ENCODE peak calls at places on chromosomes 2 and 18, in seven cellular contexts. Z is SK-N-SH, P is GM12878, W is Panc1, O is GM23338, X is HCT116, G is K562. I is an unnamed sample.

GRCh38 chr2:118738524-118739308 is 108.7 kb downstream of the EN1 start:
- DNase-seq in X (peak; percentile 71), Z (no peak), W (peak; percentile 62), P (no peak), O (peak; percentile 27), G (peak; percentile 58), I (peak; percentile 6)

GRCh38 chr2:72236445-72237067 is 88.9 kb upstream of the CYP26B1 start:
- DNase-seq in G (no peak), O (no peak), X (peak; percentile 36), P (no peak), Z (no peak), W (no peak), I (no peak)

GRCh38 chr2:171688129-171688465 is 828 bp downstream of the DYNC1I2 start:
- DNase-seq in W (no peak), G (no peak), Z (no peak), P (no peak), O (no peak), X (no peak), I (no peak)

GRCh38 chr2:237864940-237865622 is 5.7 kb downstream of the RAMP1 start:
- DNase-seq in Z (peak; percentile 68), W (no peak), P (no peak), G (no peak), O (no peak), X (no peak), I (no peak)

GRCh38 chr2:209566250-209566649 is 142.4 kb downstream of the MAP2 start:
- DNase-seq in Z (no peak), P (no peak), X (no peak), G (no peak), O (no peak), W (no peak), I (no peak)

GRCh38 chr18:68033466-68033865 is 516.9 kb upstream of the DSEL start:
- DNase-seq in W (no peak), G (no peak), Z (no peak), P (no peak), X (no peak), O (no peak), I (no peak)

GRCh38 chr2:182827182-182827879 is 39.1 kb downstream of the FRZB start:
- DNase-seq in O (no peak), X (no peak), P (no peak), G (no peak), W (no peak), Z (no peak), I (no peak)

GRCh38 chr2:64972856-64973255 is 16.3 kb upstream of the SLC1A4 start:
- DNase-seq in W (no peak), O (no peak), G (no peak), Z (no peak), X (no peak), P (no peak), I (no peak)

GRCh38 chr18:45449761-45450227 is 165.5 kb upstream of the SLC14A2 start:
- DNase-seq in O (no peak), W (no peak), Z (peak; percentile 39), G (no peak), X (no peak), P (no peak), I (no peak)

GRCh38 chr2:45841752-45842407 is 190.4 kb downstream of the PRKCE start:
- DNase-seq in G (no peak), X (no peak), W (no peak), P (no peak), O (no peak), Z (no peak), I (no peak)

GRCh38 chr2:120566331-120567035 is 169.2 kb upstream of the GLI2 start:
- DNase-seq in P (no peak), Z (no peak), O (no peak), X (no peak), G (no peak), W (no peak), I (no peak)

GRCh38 chr2:237513693-237514092 is 26.6 kb downstream of the MLPH start:
- DNase-seq in Z (no peak), O (no peak), X (no peak), G (no peak), P (no peak), W (no peak), I (no peak)

GRCh38 chr2:170818294-170819104 is 1.8 kb downstream of the GAD1 start:
- DNase-seq in W (no peak), G (no peak), O (peak; percentile 65), P (no peak), X (no peak), Z (no peak), I (no peak)

GRCh38 chr2:176174850-176175728 is 13.4 kb upstream of the HOXD1 start:
- DNase-seq in P (no peak), Z (no peak), O (peak; percentile 85), W (no peak), X (no peak), G (peak; percentile 53), I (no peak)

GRCh38 chr2:30022444-30023071 is 101.2 kb upstream of the ALK start:
- DNase-seq in G (no peak), O (no peak), P (peak; percentile 16), X (no peak), Z (no peak), W (no peak), I (no peak)

GRCh38 chr2:30024281-30024680 is 102.9 kb upstream of the ALK start:
- DNase-seq in W (no peak), P (no peak), O (no peak), Z (no peak), G (no peak), X (no peak), I (no peak)

GRCh38 chr2:30030361-30030760 is 109.0 kb upstream of the ALK start:
- DNase-seq in P (no peak), G (no peak), O (peak; percentile 3), X (no peak), Z (no peak), W (no peak), I (no peak)

GRCh38 chr2:30029804-30030203 is 108.4 kb upstream of the ALK start:
- DNase-seq in P (no peak), Z (peak; percentile 67), W (no peak), X (no peak), G (no peak), O (no peak), I (no peak)

DNA sequence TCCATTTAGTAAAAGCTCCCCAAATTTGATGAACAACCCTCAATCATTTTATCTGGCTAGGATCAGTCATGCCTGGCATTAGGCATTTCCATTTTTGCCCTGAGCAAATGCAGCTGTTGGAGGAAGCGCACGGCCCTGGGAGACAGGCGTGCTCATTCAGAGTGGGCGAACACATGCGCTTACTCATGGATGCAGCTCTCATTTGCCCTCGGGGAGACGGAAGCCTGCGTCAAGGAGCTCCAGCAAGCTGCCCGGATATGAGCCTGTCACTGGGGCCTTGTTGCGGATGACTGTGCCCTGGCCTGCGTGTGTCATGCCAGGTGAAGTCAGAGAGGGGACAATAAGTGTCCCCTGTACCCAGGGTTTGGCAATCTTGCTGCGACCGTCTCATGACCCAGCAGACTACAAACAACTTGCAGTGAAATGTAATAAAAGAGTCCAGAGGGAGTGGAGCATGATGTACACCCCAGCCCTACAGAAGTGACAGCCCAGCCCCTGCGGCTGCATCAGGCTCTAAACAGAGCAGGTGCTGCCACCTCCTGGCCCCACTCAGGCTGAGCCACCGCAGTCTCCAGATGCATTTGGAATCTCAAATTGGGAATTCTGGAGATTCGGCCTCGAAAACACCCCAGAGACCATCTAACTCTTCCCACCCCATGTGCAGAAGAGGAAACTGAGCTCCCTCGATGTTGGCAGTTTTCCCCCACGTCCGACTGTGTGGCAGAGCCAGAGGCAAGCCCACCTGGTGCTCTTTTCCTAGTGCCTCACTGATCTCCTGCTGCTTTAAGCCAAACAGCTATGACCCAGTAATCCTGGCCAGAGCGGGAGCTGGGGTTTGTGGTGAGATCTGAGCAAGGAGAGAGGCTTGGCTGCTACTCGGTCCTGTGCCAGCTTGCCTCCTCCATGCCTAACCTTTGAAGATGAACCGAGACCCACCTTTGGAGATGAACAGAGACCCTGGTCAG is 105.0 kb upstream of the ALK start:
- DNase-seq in W (peak; percentile 13), Z (peak; percentile 89), X (peak; percentile 4), O (peak; percentile 75), P (no peak), G (peak; percentile 57), I (peak; percentile 13)
- TF ChIP-seq REST in W (no peak), Z (no peak), X (no peak), O (no peak), P (no peak), G (no peak), I (no peak)

GRCh38 chr2:60544059-60544458 is 9.4 kb downstream of the BCL11A start:
- DNase-seq in Z (no peak), P (no peak), G (no peak), X (no peak), O (peak; percentile 54), W (no peak), I (no peak)

GRCh38 chr2:60538136-60538535 is 15.3 kb downstream of the BCL11A start:
- DNase-seq in Z (no peak), P (no peak), O (no peak), G (no peak), X (no peak), W (no peak), I (no peak)

GRCh38 chr2:60536716-60537115 is 16.7 kb downstream of the BCL11A start:
- DNase-seq in P (no peak), W (no peak), X (no peak), Z (no peak), G (no peak), O (no peak), I (no peak)

GRCh38 chr2:60539177-60539576 is 14.3 kb downstream of the BCL11A start:
- DNase-seq in G (no peak), Z (no peak), O (no peak), P (no peak), W (no peak), X (no peak), I (no peak)

DNA sequence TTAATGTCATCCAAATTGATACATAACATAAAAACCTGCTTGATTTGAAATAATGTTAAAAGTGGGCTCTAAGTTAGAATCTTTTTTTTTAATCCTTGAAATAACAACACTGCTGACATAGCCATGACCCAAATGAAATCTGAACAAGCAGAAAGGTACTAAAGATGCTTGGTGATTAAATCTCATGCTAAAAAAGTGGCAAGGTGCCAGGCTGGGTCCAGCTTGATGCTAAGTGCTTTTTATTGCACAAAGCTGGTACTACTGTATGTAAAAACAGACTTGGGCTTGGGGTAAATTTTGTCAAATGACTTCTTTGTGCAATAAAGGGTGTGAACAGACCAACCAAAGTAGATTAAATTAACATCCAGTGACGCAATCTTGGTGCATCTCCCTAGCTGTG is 13.4 kb downstream of the BCL11A start:
- DNase-seq in W (no peak), Z (no peak), X (no peak), P (no peak), G (no peak), O (no peak), I (no peak)
- H3K36me3 ChIP-seq in W (no peaks in the 10 kb centered on the region), Z (peaks cover 21% of the 10 kb centered on the region), X (no peaks in the 10 kb centered on the region), P (peaks cover 7% of the 10 kb centered on the region), G (no peaks in the 10 kb centered on the region), O (peaks cover 5% of the 10 kb centered on the region), I (no peaks in the 10 kb centered on the region)

DNA sequence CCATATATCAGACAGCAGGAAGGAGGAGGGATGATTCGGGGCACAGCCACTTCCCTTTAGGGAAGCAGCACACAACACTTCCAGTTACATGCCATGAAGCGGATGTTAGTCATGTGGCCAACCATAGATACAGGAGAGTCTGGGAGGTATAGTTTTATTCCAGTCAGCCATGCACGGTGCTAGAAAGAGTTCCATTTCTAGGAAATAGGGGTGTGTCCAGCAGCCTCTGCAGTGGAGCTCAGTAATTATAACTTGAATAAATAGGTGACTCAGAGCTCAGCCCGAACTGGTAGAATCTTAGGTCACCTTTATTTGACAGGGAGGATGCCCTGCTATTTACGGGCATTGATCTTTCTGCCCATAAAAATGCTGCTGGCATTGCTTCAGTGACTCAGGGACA is 159.0 kb downstream of the TWIST2 start:
- DNase-seq in Z (no peak), O (no peak), G (no peak), P (no peak), X (no peak), W (peak; percentile 10), I (no peak)
- TF ChIP-seq REST in Z (no peak), O (no peak), G (no peak), P (no peak), X (no peak), W (no peak), I (no peak)

GRCh38 chr2:159755788-159756187 is 42.2 kb downstream of the CD302 start:
- DNase-seq in G (peak; percentile 54), P (no peak), Z (no peak), O (peak; percentile 79), W (peak; percentile 43), X (peak; percentile 75), I (peak; percentile 51)
- H3K36me3 ChIP-seq in G (peaks cover 95% of the 10 kb centered on the region), P (peaks cover 32% of the 10 kb centered on the region), Z (peaks cover 86% of the 10 kb centered on the region), O (peaks cover 23% of the 10 kb centered on the region), W (peaks cover 44% of the 10 kb centered on the region), X (peaks cover 36% of the 10 kb centered on the region), I (peaks cover 90% of the 10 kb centered on the region)